ENCODE peak calls at places on chromosomes 11 and 22, in four cellular contexts. B, C, N and S are unnamed samples.

GRCh38 chr11:60971520-60971919 is at the start of gene CD6:
- DNase-seq in B (no peak), C (no peak), N (no peak), S (no peak)

GRCh38 chr11:65529475-65530156 is 4.7 kb downstream of the SCYL1 start:
- DNase-seq in B (no peak), C (no peak), N (no peak), S (no peak)

GRCh38 chr11:69377953-69378302 is 84.0 kb downstream of the MYEOV start:
- DNase-seq in B (no peak), C (no peak), N (no peak), S (no peak)

GRCh38 chr11:17570034-17570433 is 23.0 kb downstream of the OTOG start:
- DNase-seq in B (no peak), C (no peak), N (no peak), S (no peak)

GRCh38 chr22:49502126-49502826 is 325.4 kb downstream of the BRD1 start:
- DNase-seq in B (no peak), C (no peak), N (peak), S (no peak)

GRCh38 chr11:812390-812789 is 2.6 kb downstream of the RPLP2 start:
- DNase-seq in B (no peak), C (no peak), N (no peak), S (no peak)

GRCh38 chr11:134529212-134530096 is 117.4 kb upstream of the B3GAT1 start:
- DNase-seq in B (no peak), C (no peak), N (no peak), S (no peak)

GRCh38 chr11:113781682-113782081 is 2.1 kb downstream of the CLDN25 start:
- DNase-seq in B (peak), C (no peak), N (no peak), S (no peak)

GRCh38 chr11:13284776-13285588 is 7.4 kb downstream of the BMAL1 start:
- DNase-seq in B (no peak), C (no peak), N (no peak), S (no peak)

GRCh38 chr11:21892696-21893095 is 300.2 kb upstream of the ANO5 start:
- DNase-seq in B (no peak), C (no peak), N (no peak), S (no peak)

GRCh38 chr11:30006876-30007275 is 10.0 kb downstream of the KCNA4 start:
- DNase-seq in B (no peak), C (no peak), N (no peak), S (no peak)

GRCh38 chr11:132504501-132505041 is 1027.7 kb downstream of the OPCML start:
- DNase-seq in B (no peak), C (no peak), N (no peak), S (no peak)

GRCh38 chr22:32106930-32107329 is 52.2 kb downstream of the C22orf42 start:
- DNase-seq in B (peak), C (no peak), N (no peak), S (no peak)

GRCh38 chr22:45319319-45319675 is 9.6 kb downstream of the FAM118A start:
- DNase-seq in B (peak), C (peak), N (no peak), S (peak)

GRCh38 chr11:126573325-126574076 is 218.0 kb downstream of the ST3GAL4 start:
- DNase-seq in B (peak), C (no peak), N (no peak), S (no peak)

GRCh38 chr22:20441631-20442484 is 4.2 kb upstream of the SCARF2 start:
- DNase-seq in B (no peak), C (no peak), N (no peak), S (no peak)

GRCh38 chr11:112355726-112356125 is 95.1 kb upstream of the PLET1 start:
- DNase-seq in B (peak), C (peak), N (no peak), S (no peak)

GRCh38 chr11:73866586-73866996 is 10.1 kb downstream of the COA4 start:
- DNase-seq in B (no peak), C (peak), N (peak), S (peak)

GRCh38 chr11:108142304-108142703 is 20.9 kb downstream of the ACAT1 start:
- DNase-seq in B (no peak), C (no peak), N (no peak), S (no peak)

GRCh38 chr11:74612877-74613276 is 20.5 kb downstream of the POLD3 start:
- DNase-seq in B (no peak), C (peak), N (no peak), S (no peak)

GRCh38 chr11:87859583-87859982 is 315.7 kb downstream of the RAB38 start:
- DNase-seq in B (no peak), C (no peak), N (no peak), S (peak)

GRCh38 chr11:65424200-65425104 is 1.9 kb downstream of the NEAT1 start:
- DNase-seq in B (peak), C (peak), N (no peak), S (no peak)

GRCh38 chr11:2553886-2554285 is 109.1 kb downstream of the KCNQ1 start:
- DNase-seq in B (no peak), C (no peak), N (no peak), S (no peak)

GRCh38 chr11:5280582-5281102 is 10.9 kb upstream of the HBE1 start:
- DNase-seq in B (peak), C (peak), N (peak), S (peak)

GRCh38 chr11:89293966-89294679 is 116.4 kb downstream of the TYR start:
- DNase-seq in B (peak), C (peak), N (no peak), S (no peak)

GRCh38 chr11:71097506-71098240 is 154.7 kb downstream of the SHANK2 start:
- DNase-seq in B (no peak), C (no peak), N (no peak), S (no peak)

GRCh38 chr22:50274311-50274710 is 4.1 kb upstream of the MAPK11 start:
- DNase-seq in B (peak), C (peak), N (peak), S (no peak)

GRCh38 chr11:20762112-20762511 is 92.7 kb downstream of the NELL1 start:
- DNase-seq in B (no peak), C (no peak), N (no peak), S (no peak)

GRCh38 chr11:64352099-64353005 is 6.6 kb upstream of the RPS6KA4 start:
- DNase-seq in B (no peak), C (no peak), N (no peak), S (no peak)

GRCh38 chr11:75777461-75778110 is 9.0 kb downstream of the DGAT2 start:
- DNase-seq in B (no peak), C (no peak), N (no peak), S (no peak)

GRCh38 chr11:122440783-122441701 is 214.5 kb upstream of the UBASH3B start:
- DNase-seq in B (peak), C (no peak), N (no peak), S (no peak)

GRCh38 chr22:25780673-25781072 is 38.7 kb downstream of the MYO18B start:
- DNase-seq in B (no peak), C (no peak), N (no peak), S (no peak)

GRCh38 chr11:61728066-61728939 is 24.1 kb upstream of the MYRF start:
- DNase-seq in B (peak), C (no peak), N (no peak), S (no peak)

GRCh38 chr11:61041755-61042518 is 60.4 kb upstream of the CD5 start:
- DNase-seq in B (peak), C (no peak), N (no peak), S (no peak)

GRCh38 chr11:91091564-91091963 is 868.7 kb upstream of the CHORDC1 start:
- DNase-seq in B (no peak), C (no peak), N (no peak), S (no peak)

GRCh38 chr11:100929377-100929776 is 200.2 kb downstream of the PGR start:
- DNase-seq in B (no peak), C (peak), N (no peak), S (no peak)

GRCh38 chr11:12746593-12747097 is 72.4 kb downstream of the TEAD1 start:
- DNase-seq in B (peak), C (peak), N (no peak), S (peak)

GRCh38 chr11:82507288-82507687 is 226.4 kb downstream of the FAM181B start:
- DNase-seq in B (no peak), C (no peak), N (no peak), S (no peak)

GRCh38 chr11:33801821-33802413 is 27.6 kb upstream of the FBXO3 start:
- DNase-seq in B (peak), C (no peak), N (no peak), S (no peak)

GRCh38 chr11:79667377-79667776 is 226.5 kb upstream of the TENM4 start:
- DNase-seq in B (no peak), C (no peak), N (no peak), S (no peak)
- H3K4me3 ChIP-seq in B (no peak), C (no peak), N (no peak), S (no peak)

GRCh38 chr22:44181033-44181911 is 547 bp downstream of the PARVG start:
- DNase-seq in B (no peak), C (no peak), N (no peak), S (no peak)
- H3K4me3 ChIP-seq in B (no peak), C (no peak), N (no peak), S (no peak)

GRCh38 chr22:35539910-35540599 is 576 bp upstream of the RASD2 start:
- DNase-seq in B (peak), C (peak), N (peak), S (no peak)

GRCh38 chr22:35540600-35541253 is at the start of gene RASD2:
- DNase-seq in B (peak), C (peak), N (peak), S (no peak)

GRCh38 chr22:35542972-35543516 is 2.4 kb downstream of the RASD2 start:
- DNase-seq in B (peak), C (no peak), N (no peak), S (no peak)

GRCh38 chr22:35542157-35542971 is 1.7 kb downstream of the RASD2 start:
- DNase-seq in B (no peak), C (no peak), N (no peak), S (no peak)

DNA sequence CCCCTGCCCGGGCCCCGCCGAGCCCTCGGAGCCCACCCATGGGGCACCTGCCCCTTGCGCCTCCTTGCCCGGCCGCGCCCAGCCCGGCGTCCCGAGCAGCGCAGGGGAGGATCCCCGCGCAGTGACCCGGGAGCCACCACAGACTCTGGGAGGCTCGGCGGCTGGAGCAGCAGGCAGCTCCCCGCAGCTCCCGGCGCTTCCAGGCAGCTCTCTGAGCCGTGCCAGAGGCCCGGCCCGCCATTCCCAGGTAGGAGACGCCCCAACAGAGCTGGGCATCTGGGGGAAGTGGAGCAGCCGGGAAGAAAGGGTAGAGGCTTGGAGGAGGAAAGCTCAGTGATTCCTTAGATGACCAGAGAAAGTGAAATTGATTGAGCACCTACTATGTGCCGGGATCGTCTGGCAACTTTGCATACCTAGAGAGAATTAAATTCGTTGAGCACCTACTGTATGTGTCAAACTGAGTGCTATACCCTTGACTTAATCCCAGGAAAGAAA is 670 bp downstream of the RASD2 start:
- DNase-seq in B (peak), C (no peak), N (no peak), S (no peak)
- H3K4me3 ChIP-seq in B (peak), C (peak), N (peak), S (no peak)

GRCh38 chr22:38505595-38506117 is 455 bp downstream of the DDX17 start:
- DNase-seq in B (peak), C (peak), N (peak), S (no peak)

GRCh38 chr22:38506118-38506962 is at the start of gene DDX17:
- DNase-seq in B (peak), C (peak), N (peak), S (peak)

GRCh38 chr22:38504731-38505594 is 1.1 kb downstream of the DDX17 start:
- DNase-seq in B (peak), C (peak), N (no peak), S (no peak)

GRCh38 chr22:38501797-38502672 is 4.1 kb downstream of the DDX17 start:
- DNase-seq in B (no peak), C (no peak), N (no peak), S (no peak)

GRCh38 chr22:38503021-38503420 is 3.1 kb downstream of the DDX17 start:
- DNase-seq in B (no peak), C (no peak), N (no peak), S (no peak)
- H3K4me3 ChIP-seq in B (peak), C (peak), N (peak), S (peak)

DNA sequence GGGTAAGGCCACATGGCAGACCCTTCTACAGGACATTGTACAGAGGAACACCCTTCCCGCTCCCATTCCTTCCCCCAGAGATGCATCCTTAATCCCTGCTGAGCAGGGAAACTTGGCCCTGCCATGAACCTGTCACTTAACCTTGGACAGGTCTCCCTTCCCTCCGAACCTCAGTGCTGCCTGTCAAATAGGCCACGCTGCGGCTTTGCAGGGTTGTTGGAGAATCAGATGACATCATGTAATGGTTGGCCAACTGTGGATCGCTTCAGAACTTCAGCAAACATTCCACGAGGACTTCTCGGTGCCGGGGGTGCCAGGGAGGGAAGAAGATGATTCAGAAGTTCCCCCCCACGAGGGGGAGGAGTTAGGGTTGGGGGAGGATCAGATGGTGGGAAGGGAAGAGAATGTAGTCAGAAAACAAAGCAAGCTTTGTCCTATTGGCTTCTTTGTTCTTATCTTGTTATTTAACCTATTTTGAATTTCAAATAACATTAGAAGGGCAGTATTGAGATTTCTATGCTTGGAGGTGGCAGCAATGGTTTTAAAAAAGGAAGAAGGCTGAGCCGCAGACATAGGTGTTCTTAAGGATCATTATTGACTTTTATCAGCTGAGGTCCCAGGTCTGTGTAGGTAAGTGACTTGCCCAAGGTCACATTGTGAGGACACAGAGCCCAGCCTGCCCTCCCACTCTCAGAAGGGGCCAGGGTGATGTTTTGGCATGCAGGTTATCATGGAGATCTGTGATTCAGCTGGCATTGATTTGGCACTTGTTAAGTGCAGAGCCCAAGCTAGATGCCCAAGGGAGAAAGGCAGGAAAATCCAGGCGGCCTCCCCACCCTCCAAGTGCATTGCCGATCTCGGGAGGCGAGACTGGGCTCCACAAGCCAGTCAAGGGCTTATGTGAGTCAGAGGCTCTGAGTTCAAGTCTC is 3.1 kb downstream of the CDC42EP1 start:
- DNase-seq in B (peak), C (peak), N (peak), S (peak)
- H3K4me3 ChIP-seq in B (no peak), C (no peak), N (peak), S (peak)

GRCh38 chr22:38215156-38216038 is 13.6 kb downstream of the MAFF start:
- DNase-seq in B (no peak), C (no peak), N (no peak), S (no peak)

GRCh38 chr22:38214248-38215056 is 12.7 kb downstream of the MAFF start:
- DNase-seq in B (peak), C (peak), N (no peak), S (no peak)

GRCh38 chr22:38211556-38211955 is 9.8 kb downstream of the MAFF start:
- DNase-seq in B (no peak), C (no peak), N (no peak), S (no peak)

GRCh38 chr22:38212442-38212841 is 10.6 kb downstream of the MAFF start:
- DNase-seq in B (no peak), C (no peak), N (no peak), S (no peak)

DNA sequence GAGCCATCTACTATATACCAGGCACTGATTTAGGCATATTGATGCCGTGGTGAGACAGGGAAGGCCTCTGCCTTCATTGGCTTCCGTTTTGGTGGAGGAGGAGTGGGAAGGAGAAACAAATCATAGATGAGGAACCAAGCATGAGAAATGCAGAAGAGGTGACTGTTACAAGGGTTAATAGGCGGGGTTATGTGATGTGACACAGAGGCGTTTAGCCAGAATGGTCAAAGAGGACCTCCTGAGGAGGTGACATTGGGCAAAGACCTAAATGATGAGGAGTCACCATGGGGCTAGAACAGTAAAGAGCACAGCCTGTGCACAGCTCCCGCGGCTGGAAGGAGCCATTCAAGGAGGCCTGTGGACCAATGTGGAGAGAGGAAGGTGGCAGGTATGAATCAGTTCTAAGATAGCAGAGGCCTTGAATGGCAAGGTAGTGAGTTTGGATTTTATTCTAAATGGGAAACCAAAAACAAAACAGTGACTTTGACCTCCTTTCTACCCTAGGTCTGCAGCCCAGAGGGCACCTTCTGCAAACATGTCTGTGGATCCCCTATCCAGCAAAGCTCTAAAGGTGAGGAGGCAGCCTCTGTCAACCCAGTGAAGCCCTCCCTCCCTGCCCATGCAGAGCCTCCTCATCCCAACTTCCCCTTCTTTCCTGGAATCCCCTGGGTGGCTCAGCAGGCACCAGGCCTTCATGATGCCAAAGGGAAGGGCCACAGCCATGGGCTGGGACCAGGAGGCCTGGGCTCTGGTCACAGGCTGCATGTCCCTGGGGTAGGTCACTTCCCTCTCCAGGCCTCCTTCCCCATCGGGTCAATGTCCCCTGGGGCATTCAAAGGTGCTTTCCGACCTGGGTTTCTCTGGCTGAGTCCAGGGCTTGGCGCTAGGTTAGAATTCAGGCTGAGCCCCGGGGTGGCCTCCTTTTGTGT is 11.8 kb downstream of the MAFF start:
- DNase-seq in B (peak), C (no peak), N (no peak), S (no peak)
- H3K4me3 ChIP-seq in B (peak), C (no peak), N (no peak), S (no peak)

GRCh38 chr11:72738199-72739141 is 13.7 kb downstream of the ARAP1 start:
- DNase-seq in B (peak), C (peak), N (no peak), S (no peak)

GRCh38 chr11:72735495-72736027 is 16.6 kb downstream of the ARAP1 start:
- DNase-seq in B (peak), C (peak), N (no peak), S (peak)

GRCh38 chr11:72739240-72740059 is 12.8 kb downstream of the ARAP1 start:
- DNase-seq in B (no peak), C (no peak), N (no peak), S (no peak)

GRCh38 chr11:72737341-72737740 is 14.9 kb downstream of the ARAP1 start:
- DNase-seq in B (no peak), C (no peak), N (no peak), S (no peak)

GRCh38 chr11:72736452-72737069 is 15.6 kb downstream of the ARAP1 start:
- DNase-seq in B (no peak), C (peak), N (peak), S (no peak)
- H3K4me3 ChIP-seq in B (no peak), C (no peak), N (no peak), S (no peak)